ENCODE peak calls at places on chromosomes 2 and 18, in nine cellular contexts. One of them, this sample, is unnamed.

GRCh38 chr2:96669539-96670215 is 27.1 kb downstream of the FER1L5 start:
- DNase-seq in stomach: no peak
- DNase-seq in A549: no peak
- DNase-seq in pancreas: no peak
- DNase-seq in IMR-90: no peak
- DNase-seq in left ventricle myocardium inferior: no peak
- DNase-seq in MM.1S: no peak
- DNase-seq in adrenal gland: no peak
- DNase-seq in DND-41: no peak
- DNase-seq in this sample: no peak

GRCh38 chr2:233418761-233419625 is 64.7 kb downstream of the DGKD start:
- DNase-seq in stomach: peak; percentile 65
- DNase-seq in A549: peak; percentile 81
- DNase-seq in pancreas: no peak
- DNase-seq in IMR-90: peak; percentile 57
- DNase-seq in left ventricle myocardium inferior: peak; percentile 64
- DNase-seq in MM.1S: peak; percentile 74
- DNase-seq in adrenal gland: no peak
- DNase-seq in DND-41: no peak
- DNase-seq in this sample: peak; percentile 12

GRCh38 chr2:215431290-215431689 is 4.6 kb downstream of the FN1 start:
- DNase-seq in stomach: no peak
- DNase-seq in A549: no peak
- DNase-seq in pancreas: no peak
- DNase-seq in IMR-90: no peak
- DNase-seq in left ventricle myocardium inferior: no peak
- DNase-seq in MM.1S: no peak
- DNase-seq in adrenal gland: no peak
- DNase-seq in DND-41: no peak
- DNase-seq in this sample: no peak

GRCh38 chr18:45730832-45731545 is 7.0 kb downstream of the SLC14A1 start:
- DNase-seq in stomach: no peak
- DNase-seq in A549: peak; percentile 70
- DNase-seq in pancreas: no peak
- DNase-seq in IMR-90: peak; percentile 86
- DNase-seq in left ventricle myocardium inferior: no peak
- DNase-seq in MM.1S: no peak
- DNase-seq in adrenal gland: no peak
- DNase-seq in DND-41: no peak
- DNase-seq in this sample: no peak

GRCh38 chr2:105445498-105445897 is 46.6 kb upstream of the FHL2 start:
- DNase-seq in stomach: no peak
- DNase-seq in A549: no peak
- DNase-seq in pancreas: no peak
- DNase-seq in IMR-90: no peak
- DNase-seq in left ventricle myocardium inferior: no peak
- DNase-seq in MM.1S: no peak
- DNase-seq in adrenal gland: no peak
- DNase-seq in DND-41: no peak
- DNase-seq in this sample: no peak

GRCh38 chr2:27407798-27408491 is 1.4 kb downstream of the PPM1G start:
- DNase-seq in stomach: no peak
- DNase-seq in A549: peak; percentile 78
- DNase-seq in pancreas: no peak
- DNase-seq in IMR-90: peak; percentile 73
- DNase-seq in left ventricle myocardium inferior: no peak
- DNase-seq in MM.1S: no peak
- DNase-seq in adrenal gland: no peak
- DNase-seq in DND-41: peak; percentile 25
- DNase-seq in this sample: peak; percentile 39

GRCh38 chr2:47221039-47221438 is 65.9 kb upstream of the STPG4 start:
- DNase-seq in stomach: no peak
- DNase-seq in A549: no peak
- DNase-seq in pancreas: no peak
- DNase-seq in IMR-90: peak; percentile 87
- DNase-seq in left ventricle myocardium inferior: no peak
- DNase-seq in MM.1S: no peak
- DNase-seq in adrenal gland: no peak
- DNase-seq in DND-41: no peak
- DNase-seq in this sample: no peak

GRCh38 chr2:108968619-108969018 is 20.4 kb downstream of the EDAR start:
- DNase-seq in stomach: peak; percentile 62
- DNase-seq in A549: no peak
- DNase-seq in pancreas: no peak
- DNase-seq in IMR-90: no peak
- DNase-seq in left ventricle myocardium inferior: no peak
- DNase-seq in MM.1S: no peak
- DNase-seq in adrenal gland: no peak
- DNase-seq in DND-41: no peak
- DNase-seq in this sample: no peak

GRCh38 chr2:148645135-148645924 is 779 bp downstream of the EPC2 start:
- DNase-seq in stomach: peak; percentile 97
- DNase-seq in A549: peak; percentile 91
- DNase-seq in pancreas: peak; percentile 97
- DNase-seq in IMR-90: peak; percentile 90
- DNase-seq in left ventricle myocardium inferior: peak; percentile 92
- DNase-seq in MM.1S: peak; percentile 92
- DNase-seq in adrenal gland: peak; percentile 92
- DNase-seq in DND-41: peak; percentile 90
- DNase-seq in this sample: peak; percentile 96

GRCh38 chr2:174339571-174339966 is 4.8 kb downstream of the SP9 start:
- DNase-seq in stomach: no peak
- DNase-seq in A549: no peak
- DNase-seq in pancreas: no peak
- DNase-seq in IMR-90: no peak
- DNase-seq in left ventricle myocardium inferior: no peak
- DNase-seq in MM.1S: no peak
- DNase-seq in adrenal gland: no peak
- DNase-seq in DND-41: no peak
- DNase-seq in this sample: no peak
- H3K4me1 ChIP-seq in stomach: peaks cover 60% of the 10 kb centered on the region
- H3K4me1 ChIP-seq in A549: peaks cover 16% of the 10 kb centered on the region
- H3K4me1 ChIP-seq in pancreas: peaks cover 17% of the 10 kb centered on the region
- H3K4me1 ChIP-seq in IMR-90: peaks cover 10% of the 10 kb centered on the region
- H3K4me1 ChIP-seq in left ventricle myocardium inferior: peaks cover 74% of the 10 kb centered on the region
- H3K4me1 ChIP-seq in MM.1S: peaks cover 15% of the 10 kb centered on the region
- H3K4me1 ChIP-seq in adrenal gland: peaks cover 52% of the 10 kb centered on the region
- H3K4me1 ChIP-seq in DND-41: peaks cover 19% of the 10 kb centered on the region
- H3K4me1 ChIP-seq in this sample: peaks cover 17% of the 10 kb centered on the region

DNA sequence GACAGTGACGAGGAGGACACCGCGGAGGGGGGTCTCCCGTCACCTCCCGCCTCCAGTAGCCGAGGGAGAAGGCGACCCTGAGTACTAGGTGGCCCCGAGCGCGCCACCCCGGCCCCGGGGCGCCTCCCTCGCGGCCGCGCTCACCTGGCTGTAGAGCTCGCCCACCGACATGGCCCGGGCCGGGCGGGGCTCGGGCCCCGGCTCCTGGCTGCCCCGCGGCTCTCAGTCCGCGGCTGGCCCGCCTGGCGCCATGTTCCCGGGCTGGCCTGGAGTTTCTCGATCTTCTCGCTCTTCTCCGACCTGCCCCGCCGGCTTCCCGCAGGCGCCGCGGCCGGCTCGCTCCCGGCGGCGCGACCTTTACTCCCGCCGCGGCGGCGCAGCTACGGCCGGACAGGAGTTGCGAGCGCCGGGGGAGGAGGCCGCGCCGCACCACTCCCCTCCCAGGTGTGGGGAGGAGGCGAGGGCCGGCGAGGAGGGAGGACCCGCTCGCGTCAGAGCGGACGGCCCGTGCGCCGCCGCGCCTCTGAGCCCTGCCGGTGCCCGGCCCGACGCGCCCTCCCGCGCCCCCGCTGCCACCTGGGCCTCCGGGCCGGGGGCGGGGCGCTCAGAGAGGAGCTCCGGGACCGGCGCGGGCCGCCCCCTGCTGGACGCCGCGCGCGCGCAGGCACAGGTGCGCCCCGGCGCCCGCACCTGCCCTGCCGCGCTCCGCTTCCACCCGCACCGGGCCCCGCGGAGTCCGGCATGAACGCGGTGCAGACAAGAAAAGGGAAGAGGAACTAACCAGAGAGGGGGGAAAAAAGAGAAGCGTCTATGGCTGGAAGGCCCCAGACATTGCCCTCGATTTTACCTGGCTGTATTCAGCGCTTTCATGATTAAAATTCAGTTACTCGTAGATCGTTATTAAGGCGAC is at the start of gene MYO5B:
- DNase-seq in stomach: peak; percentile 91
- DNase-seq in A549: peak; percentile 7
- DNase-seq in pancreas: peak; percentile 95
- DNase-seq in IMR-90: no peak
- DNase-seq in left ventricle myocardium inferior: peak; percentile 33
- DNase-seq in MM.1S: peak; percentile 94
- DNase-seq in adrenal gland: peak; percentile 43
- DNase-seq in DND-41: no peak
- DNase-seq in this sample: peak; percentile 72
- TF ChIP-seq CTCF in stomach: peak; percentile 8
- TF ChIP-seq CTCF in A549: peak; percentile 63
- TF ChIP-seq CTCF in pancreas: no peak
- TF ChIP-seq CTCF in IMR-90: no peak
- TF ChIP-seq CTCF in left ventricle myocardium inferior: peak; percentile 58
- TF ChIP-seq CTCF in MM.1S: peak; percentile 18
- TF ChIP-seq CTCF in adrenal gland: no peak
- TF ChIP-seq CTCF in DND-41: no peak
- TF ChIP-seq CTCF in this sample: peak; percentile 68

GRCh38 chr2:20448246-20449046 is 1.6 kb downstream of the RHOB start:
- DNase-seq in stomach: peak; percentile 36
- DNase-seq in A549: peak; percentile 46
- DNase-seq in pancreas: no peak
- DNase-seq in IMR-90: peak; percentile 19
- DNase-seq in left ventricle myocardium inferior: no peak
- DNase-seq in MM.1S: no peak
- DNase-seq in adrenal gland: no peak
- DNase-seq in DND-41: no peak
- DNase-seq in this sample: peak; percentile 41

GRCh38 chr2:20446280-20446916 is 476 bp upstream of the RHOB start:
- DNase-seq in stomach: peak; percentile 27
- DNase-seq in A549: no peak
- DNase-seq in pancreas: peak; percentile 59
- DNase-seq in IMR-90: no peak
- DNase-seq in left ventricle myocardium inferior: peak; percentile 39
- DNase-seq in MM.1S: no peak
- DNase-seq in adrenal gland: no peak
- DNase-seq in DND-41: no peak
- DNase-seq in this sample: no peak

GRCh38 chr2:20449501-20450200 is 2.8 kb downstream of the RHOB start:
- DNase-seq in stomach: peak; percentile 45
- DNase-seq in A549: peak; percentile 42
- DNase-seq in pancreas: no peak
- DNase-seq in IMR-90: peak; percentile 46
- DNase-seq in left ventricle myocardium inferior: no peak
- DNase-seq in MM.1S: no peak
- DNase-seq in adrenal gland: peak; percentile 47
- DNase-seq in DND-41: no peak
- DNase-seq in this sample: no peak

GRCh38 chr2:20446917-20447436 is at the start of gene RHOB:
- DNase-seq in stomach: peak; percentile 98
- DNase-seq in A549: peak; percentile 99
- DNase-seq in pancreas: peak; percentile 99
- DNase-seq in IMR-90: peak; percentile 98
- DNase-seq in left ventricle myocardium inferior: peak; percentile 96
- DNase-seq in MM.1S: peak; percentile 99
- DNase-seq in adrenal gland: peak; percentile 98
- DNase-seq in DND-41: no peak
- DNase-seq in this sample: peak; percentile 99

DNA sequence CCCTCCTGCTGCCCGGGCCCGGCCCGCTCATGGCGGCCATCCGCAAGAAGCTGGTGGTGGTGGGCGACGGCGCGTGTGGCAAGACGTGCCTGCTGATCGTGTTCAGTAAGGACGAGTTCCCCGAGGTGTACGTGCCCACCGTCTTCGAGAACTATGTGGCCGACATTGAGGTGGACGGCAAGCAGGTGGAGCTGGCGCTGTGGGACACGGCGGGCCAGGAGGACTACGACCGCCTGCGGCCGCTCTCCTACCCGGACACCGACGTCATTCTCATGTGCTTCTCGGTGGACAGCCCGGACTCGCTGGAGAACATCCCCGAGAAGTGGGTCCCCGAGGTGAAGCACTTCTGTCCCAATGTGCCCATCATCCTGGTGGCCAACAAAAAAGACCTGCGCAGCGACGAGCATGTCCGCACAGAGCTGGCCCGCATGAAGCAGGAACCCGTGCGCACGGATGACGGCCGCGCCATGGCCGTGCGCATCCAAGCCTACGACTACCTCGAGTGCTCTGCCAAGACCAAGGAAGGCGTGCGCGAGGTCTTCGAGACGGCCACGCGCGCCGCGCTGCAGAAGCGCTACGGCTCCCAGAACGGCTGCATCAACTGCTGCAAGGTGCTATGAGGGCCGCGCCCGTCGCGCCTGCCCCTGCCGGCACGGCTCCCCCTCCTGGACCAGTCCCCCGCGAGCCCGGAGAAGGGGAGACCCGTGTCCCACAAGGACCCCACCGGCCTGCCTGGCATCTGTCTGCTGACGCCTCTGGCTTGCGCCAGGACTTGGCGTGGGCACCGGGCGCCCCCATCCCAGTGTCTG is 767 bp downstream of the RHOB start:
- DNase-seq in stomach: peak; percentile 57
- DNase-seq in A549: peak; percentile 63
- DNase-seq in pancreas: peak; percentile 91
- DNase-seq in IMR-90: peak; percentile 41
- DNase-seq in left ventricle myocardium inferior: peak; percentile 58
- DNase-seq in MM.1S: peak; percentile 24
- DNase-seq in adrenal gland: peak; percentile 52
- DNase-seq in DND-41: no peak
- DNase-seq in this sample: peak; percentile 41
- H3K27ac ChIP-seq in stomach: peak overlapping the region; percentile 99
- H3K27ac ChIP-seq in A549: peak overlapping the region; percentile 95
- H3K27ac ChIP-seq in pancreas: peak overlapping the region; percentile 99
- H3K27ac ChIP-seq in IMR-90: peak overlapping the region; percentile 88
- H3K27ac ChIP-seq in left ventricle myocardium inferior: peak overlapping the region; percentile 99
- H3K27ac ChIP-seq in MM.1S: peak overlapping the region; percentile 68
- H3K27ac ChIP-seq in adrenal gland: peak overlapping the region; percentile 98
- H3K27ac ChIP-seq in DND-41: no peak overlapping the region
- H3K27ac ChIP-seq in this sample: peak overlapping the region; percentile 97

DNA sequence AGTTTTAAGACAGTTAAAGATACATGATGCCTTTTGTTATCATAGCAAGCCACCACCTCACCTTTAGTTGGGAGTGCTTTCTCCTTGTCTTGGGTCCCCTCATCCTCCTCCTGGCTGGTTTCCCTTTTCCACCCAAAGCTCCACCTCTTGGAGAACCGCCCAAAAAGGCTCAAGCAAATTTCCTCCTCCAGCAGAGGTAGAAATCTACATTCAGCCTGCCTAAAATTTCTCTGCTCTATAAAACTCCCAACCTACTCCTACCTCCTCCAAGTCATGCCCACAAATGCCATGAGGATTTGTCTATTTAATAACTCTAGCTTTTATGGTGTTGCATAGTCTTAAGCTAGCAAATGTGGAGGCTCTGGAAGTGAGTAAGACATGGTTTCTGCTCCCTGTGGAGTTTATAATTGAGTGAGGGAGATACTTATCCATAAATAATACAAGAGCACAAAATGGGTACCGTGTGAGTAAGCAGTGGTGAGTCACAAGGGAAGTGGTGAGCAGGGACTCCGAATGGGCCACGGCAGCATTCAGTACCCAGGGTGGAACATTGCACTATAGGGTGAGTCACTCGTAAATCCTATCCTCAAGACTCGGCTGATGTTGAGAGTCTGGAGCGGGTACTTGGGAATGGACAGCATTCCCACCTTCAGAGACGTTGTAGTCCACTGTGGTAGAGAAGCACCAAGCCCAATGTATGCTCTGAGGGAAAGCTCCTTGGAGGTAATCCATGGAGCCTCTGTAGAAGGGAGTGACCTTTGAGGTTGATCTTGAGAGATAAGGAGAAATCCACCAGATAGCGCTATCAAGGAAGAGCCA is 146.3 kb downstream of the RTN4 start:
- DNase-seq in stomach: peak; percentile 50
- DNase-seq in A549: peak; percentile 91
- DNase-seq in pancreas: no peak
- DNase-seq in IMR-90: peak; percentile 99
- DNase-seq in left ventricle myocardium inferior: no peak
- DNase-seq in MM.1S: no peak
- DNase-seq in adrenal gland: peak; percentile 50
- DNase-seq in DND-41: no peak
- DNase-seq in this sample: no peak
- H3K4me1 ChIP-seq in stomach: peaks cover 12% of the 10 kb centered on the region
- H3K4me1 ChIP-seq in A549: peaks cover 19% of the 10 kb centered on the region
- H3K4me1 ChIP-seq in pancreas: no peaks in the 10 kb centered on the region
- H3K4me1 ChIP-seq in IMR-90: peaks cover 12% of the 10 kb centered on the region
- H3K4me1 ChIP-seq in left ventricle myocardium inferior: no peaks in the 10 kb centered on the region
- H3K4me1 ChIP-seq in MM.1S: no peaks in the 10 kb centered on the region
- H3K4me1 ChIP-seq in adrenal gland: peaks cover 7% of the 10 kb centered on the region
- H3K4me1 ChIP-seq in DND-41: no peaks in the 10 kb centered on the region
- H3K4me1 ChIP-seq in this sample: no peaks in the 10 kb centered on the region

This sample was measured in testis.